ENCODE peak calls at places on chromosomes 11 and 22, in six cellular contexts. N, E, V, A, F and D are unnamed samples.

GRCh38 chr22:39290248-39290720 is 29.1 kb downstream of the RPL3 start:
- DNase-seq in N (peak), E (no peak), A (no peak), F (no peak), V (no peak), D (no peak)

GRCh38 chr11:118530683-118531596 is at the start of gene TMEM25:
- DNase-seq in F (peak), A (no peak), N (peak), E (peak), V (peak), D (peak)

GRCh38 chr11:88779551-88779950 is 286.2 kb downstream of the GRM5 start:
- DNase-seq in N (no peak), E (no peak), A (no peak), F (no peak), V (no peak), D (no peak)

GRCh38 chr22:39309364-39309861 is 10.0 kb downstream of the RPL3 start:
- DNase-seq in A (no peak), V (no peak), E (no peak), F (peak), N (no peak), D (no peak)

GRCh38 chr11:111441443-111441842 is 62.4 kb upstream of the POU2AF1 start:
- DNase-seq in N (no peak), F (no peak), E (peak), V (no peak), A (no peak), D (no peak)

GRCh38 chr11:107719557-107720304 is 7.9 kb upstream of the SLN start:
- DNase-seq in F (no peak), V (no peak), A (peak), N (no peak), E (no peak), D (no peak)

GRCh38 chr22:40757071-40757470 is 62.1 kb downstream of the SLC25A17 start:
- DNase-seq in A (no peak), E (no peak), F (no peak), V (no peak), N (no peak), D (no peak)

GRCh38 chr22:46881373-46882118 is 119.1 kb downstream of the TBC1D22A start:
- DNase-seq in E (no peak), A (no peak), V (peak), F (no peak), N (no peak), D (no peak)

GRCh38 chr11:66856496-66857233 is at the start of gene LRFN4:
- DNase-seq in N (peak), V (no peak), F (no peak), E (no peak), A (no peak), D (peak)

GRCh38 chr22:36286096-36286957 is 33.4 kb downstream of the APOL1 start:
- DNase-seq in F (peak), N (peak), A (peak), V (peak), E (peak), D (peak)

GRCh38 chr11:18765554-18765953 is 26.0 kb downstream of the PTPN5 start:
- DNase-seq in N (peak), A (no peak), E (no peak), V (no peak), F (no peak), D (no peak)

GRCh38 chr22:35540600-35541253 is at the start of gene RASD2:
- DNase-seq in A (no peak), E (peak), V (no peak), N (no peak), F (peak), D (no peak)

GRCh38 chr11:120608760-120609211 is 97.2 kb downstream of the GRIK4 start:
- DNase-seq in V (no peak), A (peak), F (peak), N (no peak), E (peak), D (no peak)

GRCh38 chr22:39151329-39151975 is 1.0 kb downstream of the CBX7 start:
- DNase-seq in E (no peak), V (no peak), A (no peak), N (peak), F (no peak), D (no peak)

GRCh38 chr11:32435947-32436750 is 810 bp upstream of the WT1 start:
- DNase-seq in E (no peak), V (no peak), F (no peak), A (no peak), N (peak), D (no peak)

GRCh38 chr11:113385749-113386148 is 1.8 kb upstream of the ANKK1 start:
- DNase-seq in N (no peak), V (no peak), F (no peak), E (no peak), A (no peak), D (no peak)

GRCh38 chr11:73463359-73463758 is 87.2 kb downstream of the RELT start:
- DNase-seq in F (no peak), N (no peak), A (no peak), E (no peak), V (no peak), D (no peak)

GRCh38 chr11:19382131-19382611 is 141.4 kb upstream of the E2F8 start:
- DNase-seq in A (no peak), N (no peak), F (no peak), E (no peak), V (no peak), D (no peak)

GRCh38 chr11:108817971-108818370 is 153.1 kb downstream of the DDX10 start:
- DNase-seq in E (peak), F (no peak), V (no peak), A (no peak), N (no peak), D (no peak)

GRCh38 chr22:49807780-49808708 is 19.6 kb downstream of the BRD1 start:
- DNase-seq in E (no peak), N (no peak), V (no peak), F (no peak), A (no peak), D (no peak)

GRCh38 chr11:77473801-77474508 is at the start of gene PAK1:
- DNase-seq in F (peak), N (peak), V (peak), E (peak), A (peak), D (peak)
- TF ChIP-seq POLR2A in F (peak), N (no peak), V (no peak), E (peak), A (no peak), D (no peak)

GRCh38 chr11:21260101-21260500 is 590.7 kb downstream of the NELL1 start:
- DNase-seq in F (no peak), E (no peak), V (no peak), A (no peak), N (no peak), D (no peak)

GRCh38 chr11:21263026-21263425 is 593.6 kb downstream of the NELL1 start:
- DNase-seq in V (no peak), F (no peak), N (no peak), E (no peak), A (no peak), D (no peak)

GRCh38 chr11:21264125-21264524 is 594.7 kb downstream of the NELL1 start:
- DNase-seq in V (no peak), E (no peak), F (no peak), A (no peak), N (no peak), D (no peak)

GRCh38 chr11:21257461-21257860 is 588.1 kb downstream of the NELL1 start:
- DNase-seq in V (no peak), N (no peak), F (no peak), E (no peak), A (no peak), D (no peak)

GRCh38 chr11:21258414-21258813 is 589.0 kb downstream of the NELL1 start:
- DNase-seq in N (no peak), A (no peak), V (no peak), E (no peak), F (no peak), D (no peak)
- TF ChIP-seq POLR2A in N (no peak), A (no peak), V (no peak), E (no peak), F (no peak), D (no peak)

DNA sequence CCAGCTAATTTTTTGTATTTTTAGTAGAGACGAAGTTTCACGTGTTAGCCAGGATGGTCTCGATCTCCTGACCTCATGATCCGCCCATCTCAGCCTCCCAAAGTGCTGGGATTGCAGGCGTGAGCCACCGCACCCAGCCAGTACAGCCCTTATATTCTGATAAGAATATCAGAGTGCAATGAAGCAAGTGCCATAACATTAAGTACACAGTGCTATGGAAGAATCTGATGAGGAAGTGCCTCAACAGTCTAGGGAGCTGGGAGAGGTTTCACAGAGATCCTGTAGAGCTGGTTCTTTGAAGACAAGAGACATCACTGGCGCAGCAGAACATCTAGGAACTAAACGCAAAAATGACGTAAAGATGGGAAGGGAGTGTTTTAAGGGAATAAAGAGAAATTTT is 2.1 kb downstream of the RTCB start:
- DNase-seq in F (no peak), N (no peak), V (no peak), E (no peak), A (no peak), D (no peak)
- TF ChIP-seq POLR2A in F (no peak), N (no peak), V (no peak), E (no peak), A (no peak), D (no peak)

GRCh38 chr11:20387262-20388095 is at the start of gene PRMT3:
- DNase-seq in N (peak), A (peak), E (peak), V (peak), F (peak), D (peak)
- TF ChIP-seq POLR2A in N (peak), A (peak), E (peak), V (no peak), F (peak), D (peak)

GRCh38 chr11:94493443-94494199 is at the start of the genes ANKRD49 and MRE11:
- DNase-seq in F (peak), E (peak), V (peak), N (peak), A (peak), D (peak)
- TF ChIP-seq POLR2A in F (peak), E (peak), V (no peak), N (peak), A (peak), D (peak)